ENCODE peak calls at places on chromosome 20, in four cellular contexts. Q is GM12891, R is endothelial cell of umbilical vein, Z is lower leg skin. E is an unnamed sample.

GRCh38 chr20:8670900-8671229 is 398.0 kb upstream of the PLCB4 start:
- DNase-seq in Z (no peak), R (no peak), Q (no peak), E (no peak)

GRCh38 chr20:63639093-63639860 is 12.4 kb upstream of the GMEB2 start:
- DNase-seq in Q (no peak), R (no peak), Z (no peak), E (no peak)

GRCh38 chr20:8718214-8718613 is 350.7 kb upstream of the PLCB4 start:
- DNase-seq in R (no peak), Q (no peak), Z (no peak), E (no peak)

GRCh38 chr20:5602346-5602745 is 147.9 kb upstream of the SHLD1 start:
- DNase-seq in Z (no peak), R (no peak), Q (no peak), E (no peak)

GRCh38 chr20:32457476-32457986 is 99.4 kb downstream of the ASXL1 start:
- DNase-seq in Z (no peak), Q (peak; percentile 82), R (peak; percentile 39), E (no peak)

GRCh38 chr20:16417001-16417400 is 156.2 kb downstream of the KIF16B start:
- DNase-seq in Z (no peak), R (no peak), Q (no peak), E (no peak)

GRCh38 chr20:23148721-23149570 is 62.8 kb upstream of the CD93 start:
- DNase-seq in R (no peak), Q (no peak), Z (peak; percentile 74), E (no peak)

GRCh38 chr20:43631598-43631997 is 35.3 kb upstream of the MYBL2 start:
- DNase-seq in R (no peak), Z (no peak), Q (no peak), E (no peak)

GRCh38 chr20:48782901-48783308 is 44.9 kb downstream of the PREX1 start:
- DNase-seq in Q (no peak), Z (no peak), R (no peak), E (no peak)

GRCh38 chr20:18780731-18781130 is 32.9 kb upstream of the SCP2D1 start:
- DNase-seq in Z (no peak), R (no peak), Q (no peak), E (no peak)

GRCh38 chr20:58307270-58307669 is 2.2 kb upstream of the RAB22A start:
- DNase-seq in R (no peak), Q (no peak), Z (no peak), E (no peak)

GRCh38 chr20:58308680-58309527 is 611 bp upstream of the RAB22A start:
- DNase-seq in Z (peak; percentile 95), Q (peak; percentile 66), R (peak; percentile 57), E (peak; percentile 49)

GRCh38 chr20:58310291-58310782 is 822 bp downstream of the RAB22A start:
- DNase-seq in Q (no peak), R (peak; percentile 57), Z (no peak), E (no peak)

GRCh38 chr20:58308290-58308679 is 1.2 kb upstream of the RAB22A start:
- DNase-seq in Z (no peak), R (no peak), Q (no peak), E (no peak)

GRCh38 chr20:58309607-58310290 is at the start of gene RAB22A:
- DNase-seq in Z (peak; percentile 95), R (peak; percentile 66), Q (peak; percentile 91), E (peak; percentile 83)
- TF ChIP-seq POLR2A in Z (no peak), R (peak; percentile 95), Q (peak; percentile 47), E (peak; percentile 97)

GRCh38 chr20:50958733-50959542 is at the start of gene MOCS3:
- DNase-seq in Q (peak; percentile 71), R (peak; percentile 94), Z (peak; percentile 96), E (peak; percentile 67)

GRCh38 chr20:50959543-50960126 is 1.0 kb downstream of the MOCS3 start:
- DNase-seq in Z (no peak), R (no peak), Q (no peak), E (no peak)

GRCh38 chr20:50953821-50954220 is 4.5 kb downstream of the DPM1 start:
- DNase-seq in R (no peak), Q (no peak), Z (no peak), E (no peak)

GRCh38 chr20:50957276-50957675 is 1.1 kb downstream of the DPM1 start:
- DNase-seq in Z (no peak), R (peak; percentile 8), Q (no peak), E (no peak)

GRCh38 chr20:50957798-50958732 is at the start of gene DPM1:
- DNase-seq in Z (peak; percentile 98), R (no peak), Q (peak; percentile 60), E (peak; percentile 41)
- TF ChIP-seq POLR2A in Z (no peak), R (peak; percentile 93), Q (peak; percentile 99), E (peak; percentile 97)

DNA sequence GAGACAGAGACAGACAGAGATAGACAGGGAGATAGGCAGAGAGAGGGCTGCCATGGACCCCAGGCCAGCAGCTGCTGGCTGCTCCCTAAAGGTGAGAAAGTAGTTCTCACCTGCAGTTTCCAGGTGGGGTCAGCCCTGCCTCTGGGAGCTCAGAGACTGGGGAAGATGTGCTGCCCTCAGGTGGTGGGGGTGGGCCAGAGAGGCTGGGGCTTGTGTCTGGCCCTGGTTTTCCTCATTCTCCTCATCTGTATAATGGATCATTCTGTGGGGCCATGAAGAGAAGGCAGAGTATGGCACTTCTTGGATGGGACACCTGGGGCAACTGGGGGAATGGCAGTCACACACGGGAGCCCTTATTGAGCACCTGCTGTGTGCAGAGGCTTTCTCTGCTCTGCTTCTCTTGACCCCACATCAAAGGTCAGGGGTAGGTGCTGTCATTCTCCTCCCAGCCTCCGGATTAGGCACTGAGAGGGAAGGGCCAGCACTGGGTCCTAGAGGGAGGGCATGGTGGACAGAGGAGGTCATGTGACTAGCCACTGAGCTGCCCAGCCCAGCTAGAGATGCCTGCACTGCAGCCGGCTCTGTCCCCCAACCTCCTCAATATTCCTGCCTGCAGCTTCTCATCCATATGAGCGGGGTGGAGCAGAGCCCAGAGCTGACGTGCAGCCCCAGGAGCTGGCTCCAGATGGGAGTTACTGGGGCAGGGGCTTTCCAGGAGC is 4.1 kb downstream of the ANGPT4 start:
- DNase-seq in Z (peak; percentile 57), Q (no peak), R (no peak), E (no peak)
- TF ChIP-seq POLR2A in Z (no peak), Q (no peak), R (no peak), E (no peak)

GRCh38 chr20:326645-327031 is 1.3 kb downstream of the SOX12 start:
- DNase-seq in R (peak; percentile 41), Z (peak; percentile 90), Q (no peak), E (no peak)

GRCh38 chr20:325889-326644 is 715 bp downstream of the SOX12 start:
- DNase-seq in R (peak; percentile 69), Q (no peak), Z (peak; percentile 91), E (no peak)

GRCh38 chr20:328596-329324 is 3.4 kb downstream of the SOX12 start:
- DNase-seq in Q (no peak), Z (no peak), R (no peak), E (no peak)

GRCh38 chr20:327946-328563 is 2.7 kb downstream of the SOX12 start:
- DNase-seq in R (peak; percentile 15), Q (no peak), Z (no peak), E (no peak)

GRCh38 chr20:327041-327945 is 1.9 kb downstream of the SOX12 start:
- DNase-seq in Q (peak; percentile 72), Z (peak; percentile 95), R (peak; percentile 92), E (peak; percentile 76)
- TF ChIP-seq POLR2A in Q (peak; percentile 51), Z (no peak), R (peak; percentile 39), E (peak; percentile 13)

GRCh38 chr20:34052414-34052813 is 58.7 kb downstream of the RALY start:
- DNase-seq in Q (no peak), Z (no peak), R (peak; percentile 27), E (no peak)

GRCh38 chr20:34047010-34047687 is 53.4 kb downstream of the RALY start:
- DNase-seq in R (no peak), Q (no peak), Z (no peak), E (no peak)

GRCh38 chr20:34049389-34049788 is 55.7 kb downstream of the RALY start:
- DNase-seq in Q (no peak), Z (no peak), R (no peak), E (no peak)

GRCh38 chr20:34046330-34046729 is 52.6 kb downstream of the RALY start:
- DNase-seq in Q (no peak), Z (no peak), R (no peak), E (no peak)

DNA sequence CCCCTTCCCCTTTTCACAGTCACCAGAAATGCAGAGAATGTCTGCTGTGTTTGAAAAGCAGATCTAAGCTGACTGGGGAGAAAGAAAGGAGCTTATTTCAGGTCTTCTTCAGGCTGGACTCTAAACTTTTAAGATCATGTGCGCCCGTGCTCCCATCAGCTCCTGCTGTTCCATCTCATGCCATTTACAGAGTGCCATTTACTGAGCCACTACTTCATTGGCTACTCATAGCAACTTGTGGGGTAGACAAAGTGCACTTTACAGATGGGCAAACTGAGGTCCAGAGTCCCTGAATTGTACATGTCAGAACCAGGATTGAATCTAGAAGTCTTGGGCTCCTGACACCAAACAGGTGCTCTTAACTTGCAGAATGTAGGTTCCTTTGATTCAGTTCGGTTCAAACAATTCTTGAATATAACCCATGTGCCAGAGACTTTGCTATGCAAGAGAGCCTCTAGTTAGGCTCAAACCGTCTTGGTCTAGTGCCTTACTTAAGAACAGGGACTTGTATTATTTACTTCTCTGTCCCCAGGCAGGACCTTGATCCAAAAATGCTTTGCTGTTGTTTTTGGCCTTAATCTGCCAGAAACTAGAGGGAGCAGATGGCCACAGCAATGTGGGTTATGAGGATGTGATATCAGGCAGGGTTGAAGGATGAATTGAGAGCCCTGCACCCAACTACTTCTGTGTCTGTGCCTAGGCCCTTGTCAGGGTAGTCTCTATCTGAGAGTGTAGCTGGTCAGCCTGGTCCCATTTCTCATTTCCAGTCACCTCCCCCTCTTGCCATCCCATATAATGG is 56.4 kb downstream of the RALY start:
- DNase-seq in Z (no peak), Q (no peak), R (no peak), E (no peak)
- TF ChIP-seq POLR2A in Z (no peak), Q (no peak), R (no peak), E (no peak)

GRCh38 chr20:53621482-53622246 is 28.0 kb upstream of the ZNF217 start:
- DNase-seq in Z (peak; percentile 92), Q (no peak), R (peak; percentile 92), E (peak; percentile 30)
- TF ChIP-seq POLR2A in Z (no peak), Q (no peak), R (no peak), E (no peak)